ENCODE peak calls at places on chromosome 5, in nine cellular contexts. I, S, R, C, L, F, V, Z and K are unnamed samples.

GRCh38 chr5:113364466-113364865 is 70.3 kb downstream of the TSSK1B start:
- DNase-seq in I (no peak), S (no peak), R (no peak), C (no peak), L (no peak), F (no peak), V (no peak), Z (no peak), K (no peak)

GRCh38 chr5:38719916-38720315 is 125.9 kb upstream of the OSMR start:
- DNase-seq in I (peak), S (no peak), R (peak), C (peak), L (no peak), F (peak), V (no peak), Z (no peak), K (peak)

GRCh38 chr5:1386274-1386717 is 41.4 kb upstream of the CLPTM1L start:
- DNase-seq in I (peak), S (peak), R (peak), C (no peak), L (peak), F (peak), V (peak), Z (peak), K (peak)

GRCh38 chr5:104431946-104432345 is 869.4 kb upstream of the NUDT12 start:
- DNase-seq in I (no peak), S (no peak), R (no peak), C (no peak), L (no peak), F (no peak), V (no peak), Z (no peak), K (no peak)

GRCh38 chr5:93874080-93874479 is 132.7 kb upstream of the POU5F2 start:
- DNase-seq in I (peak), S (no peak), R (peak), C (no peak), L (no peak), F (peak), V (no peak), Z (no peak), K (no peak)

GRCh38 chr5:171092194-171092593 is 216.9 kb upstream of the TLX3 start:
- DNase-seq in I (peak), S (no peak), R (peak), C (peak), L (no peak), F (peak), V (no peak), Z (no peak), K (peak)

GRCh38 chr5:54651482-54652076 is 134.0 kb downstream of the SNX18 start:
- DNase-seq in I (no peak), S (peak), R (peak), C (peak), L (no peak), F (no peak), V (no peak), Z (no peak), K (peak)

GRCh38 chr5:51345106-51345505 is 38.1 kb upstream of the ISL1 start:
- DNase-seq in I (no peak), S (no peak), R (peak), C (no peak), L (no peak), F (no peak), V (no peak), Z (no peak), K (no peak)

GRCh38 chr5:129724222-129724621 is 23.7 kb upstream of the MINAR2 start:
- DNase-seq in I (no peak), S (no peak), R (no peak), C (no peak), L (no peak), F (no peak), V (no peak), Z (no peak), K (no peak)

GRCh38 chr5:119269061-119269579 is 86.7 kb upstream of the TNFAIP8 start:
- DNase-seq in I (peak), S (peak), R (peak), C (peak), L (peak), F (peak), V (peak), Z (no peak), K (peak)

GRCh38 chr5:80059354-80059980 is 24.3 kb downstream of the THBS4 start:
- DNase-seq in I (no peak), S (no peak), R (no peak), C (peak), L (no peak), F (no peak), V (no peak), Z (no peak), K (no peak)

GRCh38 chr5:140054086-140054689 is 11.1 kb upstream of the NRG2 start:
- DNase-seq in I (no peak), S (peak), R (no peak), C (no peak), L (no peak), F (no peak), V (no peak), Z (no peak), K (no peak)

GRCh38 chr5:98846526-98846925 is 73.1 kb downstream of the RGMB start:
- DNase-seq in I (no peak), S (no peak), R (no peak), C (no peak), L (no peak), F (no peak), V (no peak), Z (no peak), K (no peak)

GRCh38 chr5:179827684-179828083 is 7.0 kb downstream of the SQSTM1 start:
- DNase-seq in I (peak), S (peak), R (peak), C (peak), L (peak), F (peak), V (no peak), Z (no peak), K (no peak)

GRCh38 chr5:143177263-143177994 is 226.1 kb downstream of the NR3C1 start:
- DNase-seq in I (peak), S (no peak), R (peak), C (peak), L (no peak), F (peak), V (no peak), Z (no peak), K (peak)

GRCh38 chr5:89480406-89481007 is 597.5 kb upstream of the MEF2C start:
- DNase-seq in I (no peak), S (no peak), R (no peak), C (no peak), L (no peak), F (no peak), V (no peak), Z (no peak), K (no peak)

GRCh38 chr5:29942089-29942488 is 1251.4 kb upstream of the CDH6 start:
- DNase-seq in I (no peak), S (no peak), R (no peak), C (no peak), L (no peak), F (peak), V (no peak), Z (no peak), K (no peak)

GRCh38 chr5:142674438-142675210 is 11.3 kb downstream of the FGF1 start:
- DNase-seq in I (peak), S (peak), R (peak), C (peak), L (no peak), F (peak), V (no peak), Z (no peak), K (peak)

GRCh38 chr5:126938461-126938860 is 91.9 kb downstream of the MARCHF3 start:
- DNase-seq in I (peak), S (no peak), R (peak), C (peak), L (no peak), F (peak), V (no peak), Z (no peak), K (peak)

GRCh38 chr5:39235648-39236047 is 16.3 kb upstream of the FYB1 start:
- DNase-seq in I (no peak), S (no peak), R (no peak), C (no peak), L (no peak), F (no peak), V (no peak), Z (no peak), K (no peak)